ENCODE peak calls at places on chromosomes 5 and 9, in eight cellular contexts. G is body of pancreas; N is mesendoderm; Q is PC-3; W is CD8-positive, alpha-beta T cell; S is SJCRH30; E is neural progenitor cell; F is spleen. V is an unnamed sample.

GRCh38 chr5:32571128-32571527 is 14.2 kb upstream of the SUB1 start:
- DNase-seq in Q (no peak), N (no peak), W (no peak), F (no peak), E (no peak), S (no peak), G (no peak), V (no peak)

GRCh38 chr9:133274236-133275104 is 531 bp downstream of the ABO start:
- DNase-seq in S (no peak), N (no peak), G (no peak), Q (no peak), E (no peak), F (no peak), W (no peak), V (no peak)

GRCh38 chr9:114346146-114346545 is 16.5 kb downstream of the ORM2 start:
- DNase-seq in N (no peak), Q (no peak), S (no peak), E (no peak), G (no peak), W (no peak), F (peak; percentile 32), V (no peak)

GRCh38 chr9:113570749-113571711 is 107.5 kb downstream of the RGS3 start:
- DNase-seq in W (no peak), S (no peak), N (no peak), Q (peak; percentile 56), F (no peak), E (no peak), G (peak; percentile 11), V (no peak)

GRCh38 chr9:126704157-126704941 is 90.6 kb downstream of the LMX1B start:
- DNase-seq in E (peak; percentile 20), G (peak; percentile 12), W (no peak), N (peak; percentile 31), S (peak; percentile 58), F (peak; percentile 74), Q (peak; percentile 61), V (no peak)

GRCh38 chr5:90201923-90202322 is 207.6 kb downstream of the CETN3 start:
- DNase-seq in N (no peak), G (no peak), W (no peak), F (no peak), Q (peak; percentile 94), S (peak; percentile 85), E (no peak), V (peak; percentile 69)

GRCh38 chr5:84859056-84859455 is 474.4 kb upstream of the EDIL3 start:
- DNase-seq in F (no peak), N (no peak), W (no peak), G (no peak), E (no peak), Q (no peak), S (no peak), V (no peak)

GRCh38 chr5:74105126-74105780 is 479.3 kb downstream of the ARHGEF28 start:
- DNase-seq in E (no peak), S (no peak), G (peak; percentile 18), Q (no peak), N (peak; percentile 86), F (no peak), W (no peak), V (no peak)

GRCh38 chr9:98057095-98057799 is 715 bp downstream of the NANS start:
- DNase-seq in E (peak; percentile 4), F (no peak), G (no peak), N (no peak), S (peak; percentile 44), W (no peak), Q (no peak), V (no peak)

GRCh38 chr9:121376214-121376830 is 6.3 kb upstream of the STOM start:
- DNase-seq in S (no peak), G (no peak), F (no peak), Q (peak; percentile 34), E (no peak), N (no peak), W (no peak), V (no peak)

GRCh38 chr9:121372563-121373400 is 2.7 kb upstream of the STOM start:
- DNase-seq in S (peak; percentile 81), Q (peak; percentile 76), F (no peak), E (no peak), G (peak; percentile 60), W (no peak), N (no peak), V (peak; percentile 73)

GRCh38 chr9:121372239-121372562 is 2.2 kb upstream of the STOM start:
- DNase-seq in E (no peak), F (no peak), G (peak; percentile 21), Q (no peak), N (no peak), S (no peak), W (no peak), V (no peak)

GRCh38 chr9:121371495-121371911 is 1.5 kb upstream of the STOM start:
- DNase-seq in W (no peak), F (no peak), E (no peak), Q (no peak), S (no peak), N (no peak), G (no peak), V (no peak)

GRCh38 chr9:121373401-121373769 is 3.3 kb upstream of the STOM start:
- DNase-seq in Q (no peak), G (no peak), W (no peak), N (no peak), F (no peak), S (no peak), E (no peak), V (no peak)
- H3K27ac ChIP-seq in Q (peak overlapping the region; percentile 87), G (peak overlapping the region; percentile 58), W (no peak overlapping the region), N (no peak overlapping the region), F (peak overlapping the region; percentile 97), S (no peak overlapping the region), E (no peak overlapping the region), V (peak overlapping the region; percentile 97)

GRCh38 chr5:133050500-133050899 is 1.3 kb upstream of the HSPA4 start:
- DNase-seq in W (no peak), G (no peak), E (no peak), Q (no peak), F (no peak), N (peak; percentile 72), S (no peak), V (no peak)

GRCh38 chr5:133051117-133051546 is 681 bp upstream of the HSPA4 start:
- DNase-seq in G (no peak), N (no peak), W (no peak), E (peak; percentile 89), F (no peak), S (no peak), Q (no peak), V (no peak)

GRCh38 chr5:133051547-133052316 is at the start of gene HSPA4:
- DNase-seq in F (peak; percentile 98), E (peak; percentile 100), W (peak; percentile 93), Q (peak; percentile 96), G (peak; percentile 99), N (peak; percentile 99), S (peak; percentile 99), V (peak; percentile 91)

GRCh38 chr5:133048993-133049725 is 2.7 kb upstream of the HSPA4 start:
- DNase-seq in G (no peak), N (no peak), S (no peak), F (no peak), W (no peak), Q (no peak), E (no peak), V (no peak)

GRCh38 chr5:133049726-133050048 is 2.1 kb upstream of the HSPA4 start:
- DNase-seq in N (no peak), Q (peak; percentile 56), E (no peak), G (no peak), W (no peak), F (no peak), S (no peak), V (no peak)
- H3K27ac ChIP-seq in N (no peak overlapping the region), Q (no peak overlapping the region), E (no peak overlapping the region), G (no peak overlapping the region), W (no peak overlapping the region), F (peak overlapping the region; percentile 95), S (no peak overlapping the region), V (peak overlapping the region; percentile 2)

GRCh38 chr5:168315416-168315990 is 24.1 kb downstream of the WWC1 start:
- DNase-seq in E (no peak), G (no peak), F (peak; percentile 59), W (no peak), S (no peak), N (no peak), Q (no peak), V (no peak)

GRCh38 chr5:168315991-168316578 is 24.6 kb downstream of the WWC1 start:
- DNase-seq in F (peak; percentile 64), Q (peak; percentile 59), N (no peak), G (peak; percentile 83), W (no peak), S (no peak), E (no peak), V (no peak)

GRCh38 chr5:168318237-168318636 is 26.8 kb downstream of the WWC1 start:
- DNase-seq in N (no peak), W (no peak), F (no peak), Q (no peak), S (no peak), G (no peak), E (no peak), V (no peak)

GRCh38 chr5:168317096-168317520 is 25.7 kb downstream of the WWC1 start:
- DNase-seq in F (peak; percentile 30), E (peak; percentile 38), N (peak; percentile 64), Q (no peak), G (no peak), W (no peak), S (no peak), V (no peak)

DNA sequence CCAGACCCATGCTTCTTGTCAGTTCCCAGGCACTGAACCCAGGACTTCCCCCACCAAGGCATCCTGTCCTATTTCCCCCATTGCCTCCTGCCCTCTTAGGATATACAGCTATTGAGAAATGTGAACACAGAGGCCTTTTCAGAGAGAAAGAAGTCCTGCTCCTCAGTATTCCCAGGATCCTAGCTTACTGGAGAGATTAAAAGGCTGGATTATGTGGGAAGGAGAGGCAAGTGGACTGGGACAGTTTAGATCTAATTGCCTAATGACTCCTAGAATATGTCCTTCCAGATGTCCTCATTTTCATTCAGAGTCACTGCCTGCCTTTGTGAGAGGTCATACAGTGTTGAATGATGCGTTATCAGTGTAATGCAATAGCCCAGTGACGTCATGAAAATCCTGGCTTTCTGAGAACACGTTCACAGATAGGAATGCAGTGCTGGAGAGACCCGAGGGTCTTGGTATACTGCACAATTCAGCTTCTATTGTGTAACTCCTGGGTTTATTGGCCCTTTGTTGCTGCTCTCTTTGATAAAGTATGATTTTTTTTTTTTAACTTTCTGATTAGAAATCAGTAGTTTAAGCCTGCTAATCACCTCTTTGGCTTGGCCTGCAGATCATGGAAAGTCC is 26.2 kb downstream of the WWC1 start:
- DNase-seq in E (peak; percentile 35), W (no peak), N (peak; percentile 62), G (peak; percentile 75), S (peak; percentile 71), F (no peak), Q (peak; percentile 74), V (no peak)
- H3K27ac ChIP-seq in E (peak overlapping the region; percentile 14), W (no peak overlapping the region), N (no peak overlapping the region), G (peak overlapping the region; percentile 92), S (no peak overlapping the region), F (no peak overlapping the region), Q (peak overlapping the region; percentile 42), V (peak overlapping the region; percentile 62)

GRCh38 chr9:81648891-81649290 is 40.5 kb downstream of the TLE1 start:
- DNase-seq in G (no peak), S (no peak), Q (no peak), E (no peak), F (no peak), W (no peak), N (no peak), V (no peak)
- H3K27ac ChIP-seq in G (no peak overlapping the region), S (peak overlapping the region; percentile 42), Q (no peak overlapping the region), E (peak overlapping the region; percentile 72), F (no peak overlapping the region), W (no peak overlapping the region), N (no peak overlapping the region), V (no peak overlapping the region)

GRCh38 chr5:145942202-145942601 is 5.8 kb downstream of the SH3RF2 start:
- DNase-seq in Q (no peak), N (no peak), W (no peak), F (no peak), S (no peak), E (no peak), G (peak; percentile 74), V (no peak)
- H3K27ac ChIP-seq in Q (peak overlapping the region; percentile 2), N (no peak overlapping the region), W (no peak overlapping the region), F (no peak overlapping the region), S (no peak overlapping the region), E (no peak overlapping the region), G (peak overlapping the region; percentile 60), V (peak overlapping the region; percentile 56)

V was measured in epithelial cell of prostate.